ENCODE peak calls at places on chromosome 15, in four cellular contexts. X is GM12891, D is K562, E is GM12878. H is an unnamed sample.

GRCh38 chr15:96171842-96172241 is 158.7 kb upstream of the NR2F2 start:
- DNase-seq in X (no peak), D (no peak), E (no peak), H (no peak)

GRCh38 chr15:79897701-79898113 is 893 bp upstream of the MTHFS start:
- DNase-seq in X (no peak), D (no peak), E (no peak), H (peak; percentile 47)

GRCh38 chr15:74438696-74439316 is 5.0 kb upstream of the SEMA7A start:
- DNase-seq in X (peak; percentile 73), D (peak; percentile 75), E (peak; percentile 55), H (peak; percentile 67)

GRCh38 chr15:60758961-60759729 is 280.2 kb upstream of the ICE2 start:
- DNase-seq in X (no peak), D (no peak), E (no peak), H (no peak)

GRCh38 chr15:75705854-75706681 is 6.6 kb downstream of the CSPG4 start:
- DNase-seq in X (no peak), D (no peak), E (no peak), H (no peak)

GRCh38 chr15:22850055-22850454 is 11.6 kb downstream of the NIPA2 start:
- DNase-seq in X (no peak), D (no peak), E (no peak), H (no peak)

GRCh38 chr15:29035571-29036285 is 150.0 kb downstream of the APBA2 start:
- DNase-seq in X (no peak), D (no peak), E (no peak), H (no peak)

GRCh38 chr15:81069909-81070308 is 64.2 kb upstream of the CFAP161 start:
- DNase-seq in X (no peak), D (no peak), E (no peak), H (no peak)

GRCh38 chr15:44710236-44711088 is 661 bp downstream of the PATL2 start:
- DNase-seq in X (no peak), D (peak; percentile 41), E (peak; percentile 69), H (peak; percentile 80)

GRCh38 chr15:73602444-73602843 is 30.7 kb downstream of the NPTN start:
- DNase-seq in X (no peak), D (no peak), E (no peak), H (no peak)

GRCh38 chr15:83973816-83974215 is 261.8 kb upstream of the GOLGA6L4 start:
- DNase-seq in X (no peak), D (peak; percentile 32), E (no peak), H (no peak)

GRCh38 chr15:86327230-86327865 is 247.7 kb downstream of the AGBL1 start:
- DNase-seq in X (no peak), D (no peak), E (no peak), H (no peak)

GRCh38 chr15:68608206-68608843 is 29.5 kb downstream of the CORO2B start:
- DNase-seq in X (no peak), D (no peak), E (no peak), H (no peak)

GRCh38 chr15:52143862-52144261 is 31.3 kb upstream of the BCL2L10 start:
- DNase-seq in X (no peak), D (peak; percentile 20), E (no peak), H (no peak)

GRCh38 chr15:95567686-95568085 is 762.8 kb upstream of the NR2F2 start:
- DNase-seq in X (no peak), D (no peak), E (no peak), H (no peak)

GRCh38 chr15:77808077-77808476 is 175.4 kb upstream of the LINGO1 start:
- DNase-seq in X (no peak), D (no peak), E (no peak), H (no peak)

GRCh38 chr15:25738171-25738792 is 124.8 kb downstream of the ATP10A start:
- DNase-seq in X (no peak), D (no peak), E (no peak), H (peak; percentile 48)

GRCh38 chr15:25735550-25736384 is 127.4 kb downstream of the ATP10A start:
- DNase-seq in X (no peak), D (no peak), E (no peak), H (no peak)

GRCh38 chr15:25734680-25735355 is 128.3 kb downstream of the ATP10A start:
- DNase-seq in X (no peak), D (no peak), E (no peak), H (no peak)

GRCh38 chr15:25736451-25736850 is 126.7 kb downstream of the ATP10A start:
- DNase-seq in X (no peak), D (no peak), E (no peak), H (no peak)

GRCh38 chr15:25737218-25737643 is 125.9 kb downstream of the ATP10A start:
- DNase-seq in X (no peak), D (no peak), E (no peak), H (no peak)
- TF ChIP-seq POLR2AphosphoS5 in X (no peak), D (no peak), E (no peak), H (no peak)

DNA sequence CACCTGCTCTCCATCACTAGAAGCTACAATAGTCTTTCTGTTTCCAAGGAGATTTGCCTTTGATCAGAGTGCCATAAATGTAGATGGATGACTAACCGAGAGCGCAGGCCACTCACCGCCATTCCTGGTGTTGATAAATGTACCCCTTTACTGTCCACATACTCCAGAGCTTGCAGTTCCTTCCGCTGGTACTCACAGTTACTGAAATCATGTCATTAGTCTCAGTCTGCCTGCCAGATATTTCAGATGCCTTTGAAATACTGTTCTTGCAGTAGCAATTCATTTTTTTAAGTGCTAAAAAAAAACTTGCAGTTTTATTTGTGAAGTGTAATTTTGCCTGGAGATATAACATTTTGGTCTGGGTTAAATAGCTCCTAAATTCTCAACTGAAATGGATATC is 72.3 kb downstream of the BLM start:
- DNase-seq in X (no peak), D (no peak), E (no peak), H (no peak)
- TF ChIP-seq SPI1 in X (no peak), D (no peak), E (no peak), H (no peak)

GRCh38 chr15:65832549-65833364 is 36.5 kb upstream of the RAB11A start:
- DNase-seq in X (no peak), D (peak; percentile 65), E (no peak), H (peak; percentile 88)
- TF ChIP-seq POLR2AphosphoS5 in X (no peak), D (peak; percentile 54), E (peak; percentile 32), H (peak; percentile 44)

GRCh38 chr15:25728816-25729215 is 134.3 kb downstream of the ATP10A start:
- DNase-seq in X (no peak), D (no peak), E (no peak), H (no peak)
- TF ChIP-seq SPI1 in X (no peak), D (no peak), E (no peak), H (no peak)

DNA sequence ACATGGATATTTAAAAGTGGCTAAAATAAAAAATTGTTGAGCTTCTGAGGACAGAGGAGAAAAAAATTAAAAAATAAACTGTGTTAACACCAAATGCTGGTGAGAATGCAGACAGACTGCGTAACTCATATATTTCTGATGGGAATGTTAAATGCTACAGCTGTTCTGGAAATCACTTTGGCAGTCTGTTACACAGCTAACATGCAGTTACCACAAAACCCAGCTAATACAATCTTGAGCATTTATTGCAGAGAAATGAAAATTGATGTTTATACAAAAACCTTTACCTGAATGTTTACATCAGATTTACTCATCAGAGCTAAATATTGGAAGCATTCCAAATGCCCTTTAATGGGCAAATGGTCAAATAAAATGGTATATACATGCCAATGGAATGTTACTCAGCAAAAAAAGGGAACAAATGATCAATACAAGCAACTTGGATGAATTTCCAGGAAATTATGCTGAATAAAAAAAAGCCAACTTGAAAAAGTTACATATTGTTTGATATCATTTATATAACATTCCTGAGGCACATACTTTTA is 24.6 kb downstream of the MNS1 start:
- DNase-seq in X (no peak), D (no peak), E (no peak), H (no peak)
- TF ChIP-seq POLR2AphosphoS5 in X (no peak), D (no peak), E (no peak), H (no peak)

GRCh38 chr15:65655026-65655425 is 33.3 kb downstream of the SLC24A1 start:
- DNase-seq in X (no peak), D (no peak), E (no peak), H (no peak)
- TF ChIP-seq SPI1 in X (no peak), D (no peak), E (no peak), H (no peak)

GRCh38 chr15:90153658-90154057 is 47.5 kb upstream of the SEMA4B start:
- DNase-seq in X (no peak), D (no peak), E (no peak), H (no peak)

GRCh38 chr15:90154246-90154645 is 46.9 kb upstream of the SEMA4B start:
- DNase-seq in X (no peak), D (no peak), E (no peak), H (no peak)

GRCh38 chr15:90151989-90152645 is 49.0 kb upstream of the SEMA4B start:
- DNase-seq in X (no peak), D (no peak), E (no peak), H (no peak)

GRCh38 chr15:90159213-90159612 is 41.9 kb upstream of the SEMA4B start:
- DNase-seq in X (no peak), D (no peak), E (no peak), H (no peak)

DNA sequence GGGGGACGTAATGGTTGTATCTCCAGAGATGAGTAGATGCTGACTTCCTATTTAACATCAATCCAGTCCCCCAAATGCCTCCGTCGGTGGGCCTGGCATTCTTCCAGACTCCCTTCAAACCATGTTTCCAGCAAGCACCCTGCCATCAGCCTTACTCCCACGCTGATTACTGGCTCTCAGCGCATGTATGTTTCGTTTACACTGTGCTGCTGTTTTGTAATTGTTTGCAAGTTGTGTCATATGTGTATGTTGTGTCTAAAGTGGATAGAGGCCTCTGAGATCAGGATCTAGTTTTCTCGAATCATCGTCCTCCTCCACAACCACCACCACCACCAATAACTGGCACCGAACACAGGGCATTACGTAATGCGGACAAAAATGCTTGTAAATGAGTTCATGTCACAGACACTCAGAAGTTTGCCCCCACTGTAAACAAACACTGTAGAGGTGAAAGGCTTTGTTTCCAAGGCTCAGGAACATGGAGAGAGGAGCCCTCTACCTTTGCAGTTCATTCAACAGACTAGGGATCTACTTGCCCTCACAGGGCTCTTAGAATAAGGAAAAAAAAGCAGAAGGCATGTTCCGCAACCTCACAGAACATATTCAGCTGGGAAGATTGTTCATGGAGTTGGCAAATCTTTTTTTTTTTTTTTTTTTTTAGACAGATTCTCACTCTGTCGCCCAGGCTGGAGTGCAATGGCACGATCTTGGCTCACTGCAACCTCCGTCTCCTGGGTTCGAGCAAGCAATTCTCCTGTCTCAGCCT is 46.1 kb upstream of the SEMA4B start:
- DNase-seq in X (no peak), D (peak; percentile 21), E (no peak), H (peak; percentile 85)
- TF ChIP-seq POLR2AphosphoS5 in X (no peak), D (no peak), E (no peak), H (no peak)

GRCh38 chr15:56948000-56948765 is 29.7 kb downstream of the TCF12 start:
- DNase-seq in X (no peak), D (no peak), E (no peak), H (no peak)
- TF ChIP-seq SPI1 in X (no peak), D (no peak), E (no peak), H (no peak)